ENCODE peak calls at places on chromosomes 11 and 22, in nine cellular contexts. D, I, S, B, H, Q, C, Y and A are unnamed samples.

GRCh38 chr11:2587132-2587930 is 112.5 kb downstream of the KCNQ1OT1 start:
- DNase-seq in D (no peak), I (peak; percentile 21), S (no peak), B (no peak), H (peak; percentile 10), Q (peak; percentile 11), C (no peak), Y (peak; percentile 13), A (no peak)

GRCh38 chr11:65743928-65744698 is 23.5 kb upstream of the RNASEH2C start:
- DNase-seq in D (no peak), I (no peak), S (no peak), B (no peak), H (no peak), Q (no peak), C (peak; percentile 21), Y (no peak), A (no peak)

GRCh38 chr11:100719362-100719761 is 32.3 kb downstream of the ARHGAP42 start:
- DNase-seq in D (no peak), I (no peak), S (no peak), B (no peak), H (no peak), Q (no peak), C (no peak), Y (no peak), A (no peak)

GRCh38 chr22:33563568-33563967 is 356.7 kb downstream of the LARGE1 start:
- DNase-seq in D (no peak), I (no peak), S (no peak), B (no peak), H (no peak), Q (no peak), C (no peak), Y (no peak), A (no peak)

GRCh38 chr11:77214557-77214956 is 86.5 kb downstream of the MYO7A start:
- DNase-seq in D (no peak), I (no peak), S (no peak), B (no peak), H (no peak), Q (no peak), C (no peak), Y (no peak), A (no peak)

GRCh38 chr22:26330971-26331625 is 98.0 kb upstream of the ASPHD2 start:
- DNase-seq in D (peak; percentile 50), I (peak; percentile 49), S (no peak), B (peak; percentile 15), H (peak; percentile 77), Q (peak; percentile 70), C (peak; percentile 64), Y (no peak), A (peak; percentile 14)

GRCh38 chr11:15309296-15309695 is 194.6 kb downstream of the INSC start:
- DNase-seq in D (no peak), I (no peak), S (no peak), B (no peak), H (no peak), Q (no peak), C (no peak), Y (no peak), A (no peak)

GRCh38 chr22:42848941-42849340 is 8.1 kb downstream of the ARFGAP3 start:
- DNase-seq in D (no peak), I (no peak), S (no peak), B (no peak), H (no peak), Q (no peak), C (no peak), Y (no peak), A (no peak)

GRCh38 chr11:134414772-134415765 is 3.0 kb upstream of the B3GAT1 start:
- DNase-seq in D (no peak), I (no peak), S (no peak), B (no peak), H (no peak), Q (no peak), C (no peak), Y (no peak), A (no peak)

GRCh38 chr11:119742263-119742861 is 13.4 kb upstream of the NECTIN1 start:
- DNase-seq in D (no peak), I (no peak), S (no peak), B (no peak), H (no peak), Q (no peak), C (peak; percentile 46), Y (no peak), A (no peak)

GRCh38 chr22:43400449-43400848 is 11.4 kb upstream of the MPPED1 start:
- DNase-seq in D (no peak), I (no peak), S (no peak), B (no peak), H (no peak), Q (no peak), C (no peak), Y (no peak), A (no peak)

GRCh38 chr11:116225784-116226410 is 546.9 kb downstream of the BUD13 start:
- DNase-seq in D (no peak), I (no peak), S (no peak), B (no peak), H (no peak), Q (no peak), C (no peak), Y (no peak), A (no peak)

GRCh38 chr11:1760351-1761109 is 3.2 kb downstream of the CTSD start:
- DNase-seq in D (no peak), I (no peak), S (peak; percentile 16), B (no peak), H (no peak), Q (no peak), C (no peak), Y (peak; percentile 87), A (no peak)

GRCh38 chr11:27390959-27391326 is 27.9 kb upstream of the CCDC34 start:
- DNase-seq in D (no peak), I (no peak), S (no peak), B (no peak), H (no peak), Q (no peak), C (no peak), Y (no peak), A (no peak)

GRCh38 chr11:75771646-75772410 is 3.2 kb downstream of the DGAT2 start:
- DNase-seq in D (no peak), I (peak; percentile 76), S (peak; percentile 58), B (no peak), H (no peak), Q (no peak), C (no peak), Y (peak; percentile 51), A (no peak)

GRCh38 chr22:19872779-19873137 is 18.1 kb upstream of the GNB1L start:
- DNase-seq in D (no peak), I (no peak), S (no peak), B (no peak), H (no peak), Q (no peak), C (no peak), Y (peak; percentile 13), A (no peak)